ENCODE peak calls at places on chromosomes 6 and 20, in five cellular contexts. B is activated CD4-positive, alpha-beta T cell treated with anti-CD3 and anti-CD28 coated beads for 36 hours; F is Peyer's patch; P is foreskin fibroblast; Y is fibroblast of mammary gland. K is an unnamed sample.
A peak's percentile ranks its signal among the peaks of the same experiment; 100 is the strongest.

GRCh38 chr20:25076731-25077609 is 5.0 kb downstream of the VSX1 start:
- DNase-seq in P (peak; percentile 31), Y (peak; percentile 45), B (peak; percentile 61), F (peak; percentile 8), K (no peak)

GRCh38 chr20:13753436-13754036 is 31.2 kb downstream of the ESF1 start:
- DNase-seq in B (no peak), P (no peak), Y (no peak), F (no peak), K (no peak)

GRCh38 chr20:834151-834747 is 734 bp downstream of the FAM110A start:
- DNase-seq in F (no peak), Y (no peak), B (no peak), P (no peak), K (no peak)

GRCh38 chr6:44966449-44967091 is 361.6 kb upstream of the RUNX2 start:
- DNase-seq in B (no peak), P (peak; percentile 78), Y (peak; percentile 82), F (no peak), K (peak; percentile 48)

GRCh38 chr20:2042400-2042799 is 48.5 kb upstream of the PDYN start:
- DNase-seq in P (peak; percentile 59), B (no peak), F (no peak), Y (peak; percentile 66), K (peak; percentile 1)

GRCh38 chr6:7111095-7111690 is 3.4 kb downstream of the RREB1 start:
- DNase-seq in Y (no peak), P (no peak), F (no peak), B (no peak), K (no peak)

GRCh38 chr20:4484431-4485057 is 237.2 kb upstream of the PRND start:
- DNase-seq in Y (no peak), F (no peak), P (peak; percentile 22), B (no peak), K (no peak)

GRCh38 chr6:151141685-151142084 is 98.1 kb upstream of the AKAP12 start:
- DNase-seq in Y (peak; percentile 21), F (no peak), P (no peak), B (no peak), K (no peak)

GRCh38 chr6:14083262-14083661 is 34.3 kb upstream of the CD83 start:
- DNase-seq in P (no peak), Y (no peak), F (no peak), B (no peak), K (no peak)

GRCh38 chr6:29747688-29748250 is 24.5 kb downstream of the HLA-F start:
- DNase-seq in P (no peak), Y (no peak), B (no peak), F (no peak), K (no peak)

GRCh38 chr6:159121387-159121955 is 47.7 kb upstream of the FNDC1 start:
- DNase-seq in Y (no peak), F (no peak), P (no peak), B (no peak), K (no peak)

GRCh38 chr6:163620670-163621330 is 206.3 kb downstream of the QKI start:
- DNase-seq in B (no peak), Y (no peak), F (no peak), P (no peak), K (peak; percentile 32)

GRCh38 chr20:42958367-42959112 is 231.2 kb downstream of the PTPRT start:
- DNase-seq in B (no peak), Y (no peak), F (no peak), P (no peak), K (no peak)

GRCh38 chr6:37985355-37985754 is 165.8 kb downstream of the ZFAND3 start:
- DNase-seq in P (no peak), Y (no peak), F (no peak), B (peak; percentile 68), K (no peak)

GRCh38 chr6:115271434-115271833 is 789.3 kb downstream of the FRK start:
- DNase-seq in P (no peak), F (no peak), Y (no peak), B (no peak), K (no peak)

GRCh38 chr20:62409935-62410741 is 3.1 kb upstream of the CABLES2 start:
- DNase-seq in F (peak; percentile 52), Y (peak; percentile 12), B (peak; percentile 67), P (peak; percentile 41), K (peak; percentile 9)

GRCh38 chr20:50144362-50144761 is 9.2 kb downstream of the PEDS1 start:
- DNase-seq in P (peak; percentile 96), Y (peak; percentile 99), B (no peak), F (no peak), K (peak; percentile 98)

GRCh38 chr20:36149469-36149868 is 5.1 kb upstream of the EPB41L1 start:
- DNase-seq in Y (no peak), B (no peak), P (no peak), F (no peak), K (no peak)

GRCh38 chr20:64106435-64106961 is 867 bp downstream of the NPBWR2 start:
- DNase-seq in F (no peak), B (no peak), P (no peak), Y (no peak), K (no peak)

GRCh38 chr20:31694842-31695593 is 27.6 kb downstream of the BCL2L1 start:
- DNase-seq in Y (no peak), B (no peak), P (no peak), F (no peak), K (no peak)

GRCh38 chr6:123027392-123027791 is 31.4 kb downstream of the CLVS2 start:
- DNase-seq in F (no peak), Y (no peak), B (no peak), P (no peak), K (no peak)

GRCh38 chr20:20956586-20956985 is 149.6 kb downstream of the LINC00237 start:
- DNase-seq in F (no peak), B (no peak), Y (no peak), P (no peak), K (no peak)

GRCh38 chr20:19761853-19762252 is 3.8 kb downstream of the RIN2 start:
- DNase-seq in P (no peak), B (no peak), F (no peak), Y (no peak), K (no peak)

GRCh38 chr6:97440590-97441176 is 157.7 kb upstream of the MMS22L start:
- DNase-seq in Y (peak; percentile 33), P (peak; percentile 11), F (no peak), B (peak; percentile 5), K (peak; percentile 32)

GRCh38 chr20:57666834-57667157 is 43.0 kb downstream of the PMEPA1 start:
- DNase-seq in F (no peak), P (no peak), B (no peak), Y (no peak), K (no peak)

GRCh38 chr6:138682722-138683521 is 90.6 kb upstream of the CCDC28A start:
- DNase-seq in Y (peak; percentile 59), F (no peak), B (no peak), P (peak; percentile 80), K (peak; percentile 85)

GRCh38 chr6:159691133-159691962 is 1.7 kb downstream of the SOD2 start:
- DNase-seq in Y (peak; percentile 92), P (peak; percentile 86), F (no peak), B (no peak), K (peak; percentile 75)

GRCh38 chr20:58571341-58571941 is 56.2 kb upstream of the APCDD1L start:
- DNase-seq in Y (no peak), F (no peak), B (no peak), P (no peak), K (no peak)

GRCh38 chr6:3741477-3741871 is 10.0 kb downstream of the PXDC1 start:
- DNase-seq in Y (no peak), B (no peak), F (no peak), P (no peak), K (no peak)

GRCh38 chr6:78864957-78865356 is 2.4 kb upstream of the IRAK1BP1 start:
- DNase-seq in F (no peak), P (no peak), B (no peak), Y (no peak), K (no peak)

GRCh38 chr6:85062884-85063283 is 298.5 kb upstream of the TBX18 start:
- DNase-seq in Y (no peak), B (no peak), P (no peak), F (no peak), K (no peak)

GRCh38 chr6:148857817-148858390 is 111.1 kb downstream of the UST start:
- DNase-seq in Y (peak; percentile 88), F (no peak), P (peak; percentile 86), B (no peak), K (peak; percentile 94)

K was measured in fibroblast of lung.